ENCODE peak calls at places on chromosome 3, in four cellular contexts. H, P, V and N are unnamed samples.

GRCh38 chr3:160697628-160698382 is 20.8 kb downstream of the ARL14 start:
- DNase-seq in V (peak; percentile 59), H (no peak), P (no peak), N (no peak)

GRCh38 chr3:196080517-196080841 is 1.4 kb downstream of the TFRC start:
- DNase-seq in P (no peak), V (no peak), H (no peak), N (no peak)

GRCh38 chr3:181948286-181948685 is 236.6 kb downstream of the SOX2 start:
- DNase-seq in H (no peak), V (no peak), P (no peak), N (no peak)

GRCh38 chr3:176431073-176431472 is 766.2 kb downstream of the TBL1XR1 start:
- DNase-seq in P (no peak), V (no peak), H (no peak), N (no peak)

GRCh38 chr3:165404357-165405042 is 208.3 kb upstream of the SLITRK3 start:
- DNase-seq in V (no peak), P (no peak), H (no peak), N (no peak)

GRCh38 chr3:111103807-111104206 is 32.2 kb downstream of the NECTIN3 start:
- DNase-seq in P (no peak), H (no peak), V (no peak), N (no peak)

GRCh38 chr3:57006949-57007419 is 53.5 kb upstream of the SPATA12 start:
- DNase-seq in P (no peak), V (peak; percentile 35), H (no peak), N (peak; percentile 30)

GRCh38 chr3:149512073-149512782 is 37.7 kb downstream of the TM4SF4 start:
- DNase-seq in P (peak; percentile 34), H (no peak), V (peak; percentile 75), N (peak; percentile 63)

GRCh38 chr3:66603161-66603611 is 102.4 kb upstream of the LRIG1 start:
- DNase-seq in V (no peak), H (no peak), P (no peak), N (no peak)

GRCh38 chr3:10816019-10816862 is at the start of gene SLC6A11:
- DNase-seq in V (peak; percentile 2), P (no peak), H (no peak), N (peak; percentile 36)